ENCODE peak calls at places on chromosomes 11 and 22, in eight cellular contexts. N is lower leg skin, T is epithelial cell of esophagus, E is endodermal cell, M is endothelial cell, G is type B pancreatic cell, F is lower lobe of right lung, Z is HepG2. D is an unnamed sample.

GRCh38 chr22:20783300-20783673 is 9.4 kb downstream of the SERPIND1 start:
- DNase-seq in N (no peak), T (no peak), E (no peak), M (no peak), G (no peak), F (no peak), Z (no peak), D (no peak)

GRCh38 chr11:73399159-73400090 is 23.2 kb downstream of the RELT start:
- DNase-seq in N (peak), T (no peak), E (peak), M (no peak), G (no peak), F (no peak), Z (no peak), D (no peak)

GRCh38 chr11:1455763-1456060 is 30.9 kb downstream of the MOB2 start:
- DNase-seq in N (no peak), T (no peak), E (no peak), M (no peak), G (no peak), F (no peak), Z (no peak), D (no peak)

GRCh38 chr11:119315139-119316016 is 1.6 kb downstream of the MCAM start:
- DNase-seq in N (no peak), T (peak), E (peak), M (no peak), G (no peak), F (no peak), Z (no peak), D (peak)

GRCh38 chr11:77207618-77208313 is 79.7 kb downstream of the MYO7A start:
- DNase-seq in N (peak), T (no peak), E (peak), M (no peak), G (no peak), F (no peak), Z (no peak), D (no peak)

GRCh38 chr22:37300551-37301017 is 18.3 kb downstream of the CYTH4 start:
- DNase-seq in N (no peak), T (no peak), E (no peak), M (no peak), G (no peak), F (no peak), Z (no peak), D (no peak)

GRCh38 chr11:119720311-119720710 is 8.7 kb downstream of the NECTIN1 start:
- DNase-seq in N (no peak), T (peak), E (no peak), M (no peak), G (no peak), F (no peak), Z (no peak), D (no peak)

GRCh38 chr22:21959274-21960074 is 6.8 kb upstream of the PPM1F start:
- DNase-seq in N (no peak), T (no peak), E (no peak), M (no peak), G (no peak), F (no peak), Z (no peak), D (no peak)

GRCh38 chr11:75105462-75105925 is 8.8 kb upstream of the OR2AT4 start:
- DNase-seq in N (no peak), T (no peak), E (peak), M (no peak), G (no peak), F (no peak), Z (peak), D (no peak)

GRCh38 chr11:74731301-74732094 is at the start of gene CHRDL2:
- DNase-seq in N (peak), T (peak), E (peak), M (peak), G (no peak), F (no peak), Z (no peak), D (no peak)

GRCh38 chr22:49395617-49396016 is 432.1 kb downstream of the BRD1 start:
- DNase-seq in N (peak), T (no peak), E (peak), M (no peak), G (no peak), F (peak), Z (no peak), D (no peak)

GRCh38 chr22:29469755-29470154 is 10.3 kb upstream of the NEFH start:
- DNase-seq in N (no peak), T (peak), E (peak), M (no peak), G (no peak), F (no peak), Z (no peak), D (no peak)

GRCh38 chr11:10502770-10503169 is 38.2 kb downstream of the RNF141 start:
- DNase-seq in N (peak), T (no peak), E (no peak), M (no peak), G (no peak), F (no peak), Z (no peak), D (no peak)

GRCh38 chr11:2092956-2093412 is 46.2 kb downstream of the IGF2 start:
- DNase-seq in N (peak), T (peak), E (peak), M (no peak), G (peak), F (peak), Z (no peak), D (no peak)

GRCh38 chr22:31451709-31452571 is 37.7 kb downstream of the EIF4ENIF1 start:
- DNase-seq in N (no peak), T (peak), E (peak), M (peak), G (no peak), F (no peak), Z (peak), D (peak)

GRCh38 chr11:63918576-63919171 is 1.7 kb upstream of the RCOR2 start:
- DNase-seq in N (no peak), T (no peak), E (peak), M (no peak), G (no peak), F (no peak), Z (no peak), D (no peak)

DNA sequence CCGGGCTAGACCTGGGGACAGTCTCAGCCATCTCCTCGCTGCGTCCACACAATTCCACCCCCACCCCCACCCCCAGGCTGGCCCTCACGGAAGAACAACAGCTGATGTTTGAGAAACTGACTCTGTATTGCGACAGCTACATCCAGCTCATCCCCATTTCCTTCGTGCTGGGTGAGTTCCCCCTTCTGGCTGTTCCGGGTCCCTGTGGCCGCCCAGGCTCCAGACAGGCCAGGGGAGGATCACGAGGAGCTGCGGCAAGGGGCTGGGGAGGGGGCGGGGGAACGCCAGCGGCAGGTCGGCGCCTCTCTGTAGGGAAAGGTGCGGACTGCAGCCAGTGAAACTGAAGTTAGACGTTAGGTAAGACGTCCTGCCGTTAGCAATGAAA is 4.9 kb downstream of the BEST1 start:
- DNase-seq in N (peak), T (peak), E (peak), M (peak), G (peak), F (peak), Z (peak), D (no peak)
- TF ChIP-seq CTCF in N (no peak), T (no peak), E (peak), M (no peak), G (no peak), F (peak), Z (no peak), D (no peak)

GRCh38 chr11:125947419-125948277 is 1.8 kb downstream of the VSIG10L2 start:
- DNase-seq in N (peak), T (no peak), E (no peak), M (no peak), G (peak), F (no peak), Z (no peak), D (no peak)
- TF ChIP-seq CTCF in N (no peak), T (no peak), E (no peak), M (no peak), G (no peak), F (no peak), Z (no peak), D (no peak)

GRCh38 chr11:86068951-86069407 is at the start of gene PICALM:
- DNase-seq in N (peak), T (peak), E (peak), M (peak), G (peak), F (peak), Z (peak), D (peak)
- TF ChIP-seq CTCF in N (no peak), T (no peak), E (no peak), M (no peak), G (no peak), F (no peak), Z (peak), D (no peak)

GRCh38 chr22:27299181-27300085 is 502.1 kb downstream of the MN1 start:
- DNase-seq in N (no peak), T (no peak), E (peak), M (no peak), G (no peak), F (no peak), Z (no peak), D (no peak)
- TF ChIP-seq CTCF in N (no peak), T (no peak), E (no peak), M (no peak), G (no peak), F (no peak), Z (no peak), D (no peak)

DNA sequence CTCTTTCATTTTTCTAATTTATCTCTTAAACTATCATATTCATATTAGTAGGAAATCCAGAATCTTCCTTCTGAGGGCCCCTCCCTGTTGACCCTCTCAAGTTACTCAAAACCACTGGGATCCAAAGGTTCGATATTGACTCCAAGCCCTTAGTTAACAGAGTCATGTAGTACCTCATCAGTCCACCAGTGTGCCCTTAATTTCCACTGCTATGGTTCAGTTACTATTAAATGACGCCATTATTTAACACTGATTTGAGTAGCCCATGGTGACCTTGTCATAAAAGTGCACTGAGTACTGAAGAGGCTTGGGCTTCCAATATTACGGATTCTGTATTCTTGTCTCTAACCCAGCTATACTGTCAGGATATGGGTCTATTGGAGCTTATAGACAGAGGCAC is 91.9 kb upstream of the MS4A8 start:
- DNase-seq in N (no peak), T (no peak), E (no peak), M (no peak), G (no peak), F (no peak), Z (no peak), D (no peak)
- TF ChIP-seq CTCF in N (no peak), T (no peak), E (peak), M (peak), G (peak), F (no peak), Z (no peak), D (no peak)

GRCh38 chr22:38981005-38981658 is 1.0 kb upstream of the APOBEC3B start:
- DNase-seq in N (no peak), T (peak), E (peak), M (no peak), G (no peak), F (no peak), Z (peak), D (peak)
- TF ChIP-seq CTCF in N (no peak), T (peak), E (peak), M (peak), G (peak), F (no peak), Z (peak), D (peak)

GRCh38 chr11:71139516-71140205 is 112.7 kb downstream of the SHANK2 start:
- DNase-seq in N (no peak), T (peak), E (no peak), M (no peak), G (no peak), F (peak), Z (peak), D (no peak)

GRCh38 chr11:71144010-71144409 is 108.4 kb downstream of the SHANK2 start:
- DNase-seq in N (no peak), T (no peak), E (no peak), M (no peak), G (no peak), F (no peak), Z (no peak), D (no peak)

GRCh38 chr11:71137376-71137775 is 115.0 kb downstream of the SHANK2 start:
- DNase-seq in N (no peak), T (no peak), E (no peak), M (no peak), G (no peak), F (no peak), Z (no peak), D (no peak)

GRCh38 chr11:71138737-71139425 is 113.5 kb downstream of the SHANK2 start:
- DNase-seq in N (no peak), T (no peak), E (no peak), M (no peak), G (no peak), F (no peak), Z (no peak), D (no peak)

GRCh38 chr11:71140206-71140919 is 112.0 kb downstream of the SHANK2 start:
- DNase-seq in N (no peak), T (peak), E (no peak), M (no peak), G (no peak), F (peak), Z (no peak), D (no peak)
- TF ChIP-seq CTCF in N (no peak), T (peak), E (no peak), M (no peak), G (no peak), F (no peak), Z (no peak), D (no peak)

D was measured in GM06990.